ENCODE peak calls at places on chromosomes 3 and 15, in eight cellular contexts. One of them, this sample, is unnamed.

GRCh38 chr15:101151286-101151685 is 100.6 kb downstream of the CHSY1 start:
- DNase-seq in stimulated activated effector memory CD8-positive, alpha-beta T cell treated with anti-CD3 and anti-CD28 coated beads, Interleukin-12 subunit alpha, Interleukin-12 subunit beta, amount 100 ng/mL, for 72 hours: no peak
- DNase-seq in stimulated activated CD4-positive, alpha-beta T cell treated with anti-CD3 and anti-CD28 coated beads, Interleukin-12 subunit alpha, Interleukin-12 subunit beta, amount 100 ng/mL, for 4 hours: no peak
- DNase-seq in AG09309: no peak
- DNase-seq in adrenal gland: no peak
- DNase-seq in Kasumi-1: peak; percentile 39
- DNase-seq in D341Med: no peak
- DNase-seq in cardiac muscle cell: no peak
- DNase-seq in this sample: no peak

GRCh38 chr3:144821583-144821982 is 850.0 kb downstream of the DIPK2A start:
- DNase-seq in stimulated activated effector memory CD8-positive, alpha-beta T cell treated with anti-CD3 and anti-CD28 coated beads, Interleukin-12 subunit alpha, Interleukin-12 subunit beta, amount 100 ng/mL, for 72 hours: no peak
- DNase-seq in stimulated activated CD4-positive, alpha-beta T cell treated with anti-CD3 and anti-CD28 coated beads, Interleukin-12 subunit alpha, Interleukin-12 subunit beta, amount 100 ng/mL, for 4 hours: no peak
- DNase-seq in AG09309: peak; percentile 59
- DNase-seq in adrenal gland: no peak
- DNase-seq in Kasumi-1: no peak
- DNase-seq in D341Med: no peak
- DNase-seq in cardiac muscle cell: peak; percentile 21
- DNase-seq in this sample: no peak

GRCh38 chr3:160447544-160447943 is 2.0 kb downstream of the TRIM59 start:
- DNase-seq in stimulated activated effector memory CD8-positive, alpha-beta T cell treated with anti-CD3 and anti-CD28 coated beads, Interleukin-12 subunit alpha, Interleukin-12 subunit beta, amount 100 ng/mL, for 72 hours: no peak
- DNase-seq in stimulated activated CD4-positive, alpha-beta T cell treated with anti-CD3 and anti-CD28 coated beads, Interleukin-12 subunit alpha, Interleukin-12 subunit beta, amount 100 ng/mL, for 4 hours: no peak
- DNase-seq in AG09309: no peak
- DNase-seq in adrenal gland: no peak
- DNase-seq in Kasumi-1: no peak
- DNase-seq in D341Med: no peak
- DNase-seq in cardiac muscle cell: peak; percentile 20
- DNase-seq in this sample: no peak

GRCh38 chr3:101861212-101861977 is 12.1 kb downstream of the NFKBIZ start:
- DNase-seq in stimulated activated effector memory CD8-positive, alpha-beta T cell treated with anti-CD3 and anti-CD28 coated beads, Interleukin-12 subunit alpha, Interleukin-12 subunit beta, amount 100 ng/mL, for 72 hours: no peak
- DNase-seq in stimulated activated CD4-positive, alpha-beta T cell treated with anti-CD3 and anti-CD28 coated beads, Interleukin-12 subunit alpha, Interleukin-12 subunit beta, amount 100 ng/mL, for 4 hours: no peak
- DNase-seq in AG09309: no peak
- DNase-seq in adrenal gland: no peak
- DNase-seq in Kasumi-1: no peak
- DNase-seq in D341Med: no peak
- DNase-seq in cardiac muscle cell: peak; percentile 34
- DNase-seq in this sample: no peak

GRCh38 chr3:189309400-189309975 is 137.7 kb downstream of the TPRG1 start:
- DNase-seq in stimulated activated effector memory CD8-positive, alpha-beta T cell treated with anti-CD3 and anti-CD28 coated beads, Interleukin-12 subunit alpha, Interleukin-12 subunit beta, amount 100 ng/mL, for 72 hours: no peak
- DNase-seq in stimulated activated CD4-positive, alpha-beta T cell treated with anti-CD3 and anti-CD28 coated beads, Interleukin-12 subunit alpha, Interleukin-12 subunit beta, amount 100 ng/mL, for 4 hours: no peak
- DNase-seq in AG09309: no peak
- DNase-seq in adrenal gland: no peak
- DNase-seq in Kasumi-1: no peak
- DNase-seq in D341Med: no peak
- DNase-seq in cardiac muscle cell: no peak
- DNase-seq in this sample: no peak

GRCh38 chr15:91116379-91117067 is 16.5 kb downstream of the SV2B start:
- DNase-seq in stimulated activated effector memory CD8-positive, alpha-beta T cell treated with anti-CD3 and anti-CD28 coated beads, Interleukin-12 subunit alpha, Interleukin-12 subunit beta, amount 100 ng/mL, for 72 hours: no peak
- DNase-seq in stimulated activated CD4-positive, alpha-beta T cell treated with anti-CD3 and anti-CD28 coated beads, Interleukin-12 subunit alpha, Interleukin-12 subunit beta, amount 100 ng/mL, for 4 hours: no peak
- DNase-seq in AG09309: no peak
- DNase-seq in adrenal gland: no peak
- DNase-seq in Kasumi-1: no peak
- DNase-seq in D341Med: no peak
- DNase-seq in cardiac muscle cell: peak; percentile 46
- DNase-seq in this sample: no peak

GRCh38 chr15:62979252-62979651 is 63.3 kb upstream of the TPM1 start:
- DNase-seq in stimulated activated effector memory CD8-positive, alpha-beta T cell treated with anti-CD3 and anti-CD28 coated beads, Interleukin-12 subunit alpha, Interleukin-12 subunit beta, amount 100 ng/mL, for 72 hours: no peak
- DNase-seq in stimulated activated CD4-positive, alpha-beta T cell treated with anti-CD3 and anti-CD28 coated beads, Interleukin-12 subunit alpha, Interleukin-12 subunit beta, amount 100 ng/mL, for 4 hours: no peak
- DNase-seq in AG09309: no peak
- DNase-seq in adrenal gland: no peak
- DNase-seq in Kasumi-1: no peak
- DNase-seq in D341Med: no peak
- DNase-seq in cardiac muscle cell: no peak
- DNase-seq in this sample: no peak

GRCh38 chr15:41780266-41780665 is 6.0 kb downstream of the MAPKBP1 start:
- DNase-seq in stimulated activated effector memory CD8-positive, alpha-beta T cell treated with anti-CD3 and anti-CD28 coated beads, Interleukin-12 subunit alpha, Interleukin-12 subunit beta, amount 100 ng/mL, for 72 hours: no peak
- DNase-seq in stimulated activated CD4-positive, alpha-beta T cell treated with anti-CD3 and anti-CD28 coated beads, Interleukin-12 subunit alpha, Interleukin-12 subunit beta, amount 100 ng/mL, for 4 hours: no peak
- DNase-seq in AG09309: no peak
- DNase-seq in adrenal gland: no peak
- DNase-seq in Kasumi-1: no peak
- DNase-seq in D341Med: no peak
- DNase-seq in cardiac muscle cell: no peak
- DNase-seq in this sample: no peak

GRCh38 chr3:71728632-71729342 is 3.6 kb upstream of the EIF4E3 start:
- DNase-seq in stimulated activated effector memory CD8-positive, alpha-beta T cell treated with anti-CD3 and anti-CD28 coated beads, Interleukin-12 subunit alpha, Interleukin-12 subunit beta, amount 100 ng/mL, for 72 hours: no peak
- DNase-seq in stimulated activated CD4-positive, alpha-beta T cell treated with anti-CD3 and anti-CD28 coated beads, Interleukin-12 subunit alpha, Interleukin-12 subunit beta, amount 100 ng/mL, for 4 hours: no peak
- DNase-seq in AG09309: no peak
- DNase-seq in adrenal gland: no peak
- DNase-seq in Kasumi-1: no peak
- DNase-seq in D341Med: peak; percentile 51
- DNase-seq in cardiac muscle cell: no peak
- DNase-seq in this sample: peak; percentile 84

GRCh38 chr15:82611348-82611747 is 35.8 kb downstream of the CPEB1 start:
- DNase-seq in stimulated activated effector memory CD8-positive, alpha-beta T cell treated with anti-CD3 and anti-CD28 coated beads, Interleukin-12 subunit alpha, Interleukin-12 subunit beta, amount 100 ng/mL, for 72 hours: no peak
- DNase-seq in stimulated activated CD4-positive, alpha-beta T cell treated with anti-CD3 and anti-CD28 coated beads, Interleukin-12 subunit alpha, Interleukin-12 subunit beta, amount 100 ng/mL, for 4 hours: no peak
- DNase-seq in AG09309: no peak
- DNase-seq in adrenal gland: no peak
- DNase-seq in Kasumi-1: no peak
- DNase-seq in D341Med: no peak
- DNase-seq in cardiac muscle cell: no peak
- DNase-seq in this sample: no peak

GRCh38 chr15:96428742-96429141 is 98.2 kb downstream of the NR2F2 start:
- DNase-seq in stimulated activated effector memory CD8-positive, alpha-beta T cell treated with anti-CD3 and anti-CD28 coated beads, Interleukin-12 subunit alpha, Interleukin-12 subunit beta, amount 100 ng/mL, for 72 hours: no peak
- DNase-seq in stimulated activated CD4-positive, alpha-beta T cell treated with anti-CD3 and anti-CD28 coated beads, Interleukin-12 subunit alpha, Interleukin-12 subunit beta, amount 100 ng/mL, for 4 hours: no peak
- DNase-seq in AG09309: peak; percentile 87
- DNase-seq in adrenal gland: peak; percentile 72
- DNase-seq in Kasumi-1: no peak
- DNase-seq in D341Med: no peak
- DNase-seq in cardiac muscle cell: peak; percentile 91
- DNase-seq in this sample: no peak

GRCh38 chr3:149371001-149371722 is 6.3 kb downstream of the TM4SF1 start:
- DNase-seq in stimulated activated effector memory CD8-positive, alpha-beta T cell treated with anti-CD3 and anti-CD28 coated beads, Interleukin-12 subunit alpha, Interleukin-12 subunit beta, amount 100 ng/mL, for 72 hours: no peak
- DNase-seq in stimulated activated CD4-positive, alpha-beta T cell treated with anti-CD3 and anti-CD28 coated beads, Interleukin-12 subunit alpha, Interleukin-12 subunit beta, amount 100 ng/mL, for 4 hours: no peak
- DNase-seq in AG09309: no peak
- DNase-seq in adrenal gland: no peak
- DNase-seq in Kasumi-1: peak; percentile 47
- DNase-seq in D341Med: no peak
- DNase-seq in cardiac muscle cell: peak; percentile 58
- DNase-seq in this sample: no peak

GRCh38 chr3:193851941-193852674 is 259.1 kb downstream of the OPA1 start:
- DNase-seq in stimulated activated effector memory CD8-positive, alpha-beta T cell treated with anti-CD3 and anti-CD28 coated beads, Interleukin-12 subunit alpha, Interleukin-12 subunit beta, amount 100 ng/mL, for 72 hours: no peak
- DNase-seq in stimulated activated CD4-positive, alpha-beta T cell treated with anti-CD3 and anti-CD28 coated beads, Interleukin-12 subunit alpha, Interleukin-12 subunit beta, amount 100 ng/mL, for 4 hours: no peak
- DNase-seq in AG09309: no peak
- DNase-seq in adrenal gland: no peak
- DNase-seq in Kasumi-1: no peak
- DNase-seq in D341Med: no peak
- DNase-seq in cardiac muscle cell: peak; percentile 50
- DNase-seq in this sample: peak; percentile 69

GRCh38 chr15:48447657-48448056 is 116.4 kb downstream of the DUT start:
- DNase-seq in stimulated activated effector memory CD8-positive, alpha-beta T cell treated with anti-CD3 and anti-CD28 coated beads, Interleukin-12 subunit alpha, Interleukin-12 subunit beta, amount 100 ng/mL, for 72 hours: no peak
- DNase-seq in stimulated activated CD4-positive, alpha-beta T cell treated with anti-CD3 and anti-CD28 coated beads, Interleukin-12 subunit alpha, Interleukin-12 subunit beta, amount 100 ng/mL, for 4 hours: no peak
- DNase-seq in AG09309: no peak
- DNase-seq in adrenal gland: no peak
- DNase-seq in Kasumi-1: no peak
- DNase-seq in D341Med: no peak
- DNase-seq in cardiac muscle cell: no peak
- DNase-seq in this sample: no peak

GRCh38 chr15:51970132-51970817 is 1.3 kb downstream of the LEO1 start:
- DNase-seq in stimulated activated effector memory CD8-positive, alpha-beta T cell treated with anti-CD3 and anti-CD28 coated beads, Interleukin-12 subunit alpha, Interleukin-12 subunit beta, amount 100 ng/mL, for 72 hours: no peak
- DNase-seq in stimulated activated CD4-positive, alpha-beta T cell treated with anti-CD3 and anti-CD28 coated beads, Interleukin-12 subunit alpha, Interleukin-12 subunit beta, amount 100 ng/mL, for 4 hours: no peak
- DNase-seq in AG09309: no peak
- DNase-seq in adrenal gland: no peak
- DNase-seq in Kasumi-1: no peak
- DNase-seq in D341Med: no peak
- DNase-seq in cardiac muscle cell: no peak
- DNase-seq in this sample: no peak

GRCh38 chr15:34851007-34851406 is 55.7 kb upstream of the ACTC1 start:
- DNase-seq in stimulated activated effector memory CD8-positive, alpha-beta T cell treated with anti-CD3 and anti-CD28 coated beads, Interleukin-12 subunit alpha, Interleukin-12 subunit beta, amount 100 ng/mL, for 72 hours: no peak
- DNase-seq in stimulated activated CD4-positive, alpha-beta T cell treated with anti-CD3 and anti-CD28 coated beads, Interleukin-12 subunit alpha, Interleukin-12 subunit beta, amount 100 ng/mL, for 4 hours: no peak
- DNase-seq in AG09309: no peak
- DNase-seq in adrenal gland: no peak
- DNase-seq in Kasumi-1: no peak
- DNase-seq in D341Med: no peak
- DNase-seq in cardiac muscle cell: no peak
- DNase-seq in this sample: no peak